ENCODE peak calls at places on chromosomes 1 and 21, in nine cellular contexts. Y is uterus; C is left ventricle myocardium inferior; Z is CD8-positive, alpha-beta T cell; S is ascending aorta; A is endodermal cell; P is fibroblast of mammary gland; F is heart right ventricle; M is tibial nerve. G is an unnamed sample.

GRCh38 chr1:172144445-172145060 is 275.9 kb upstream of the C1orf105 start:
- DNase-seq in Z (no peak), Y (peak; percentile 86), M (peak; percentile 80), S (peak; percentile 69), C (peak; percentile 71), F (peak; percentile 86), A (no peak), P (peak; percentile 99), G (no peak)

GRCh38 chr1:185559151-185559550 is 175.0 kb upstream of the HMCN1 start:
- DNase-seq in P (no peak), Y (no peak), F (no peak), M (no peak), A (no peak), S (no peak), Z (no peak), C (no peak), G (no peak)

GRCh38 chr1:234957330-234958065 is 171.1 kb downstream of the TOMM20 start:
- DNase-seq in M (no peak), P (peak; percentile 96), F (no peak), A (peak; percentile 79), C (no peak), Y (peak; percentile 60), S (no peak), Z (no peak), G (no peak)

GRCh38 chr1:194447635-194448034 is 1261.2 kb upstream of the B3GALT2 start:
- DNase-seq in Z (no peak), F (no peak), C (no peak), S (no peak), Y (no peak), M (no peak), P (no peak), A (no peak), G (no peak)

GRCh38 chr1:84539972-84540371 is 33.6 kb upstream of the GNG5 start:
- DNase-seq in Y (no peak), P (no peak), C (no peak), F (no peak), M (no peak), S (no peak), A (no peak), Z (no peak), G (no peak)

GRCh38 chr1:113255038-113255727 is 135.1 kb upstream of the MAGI3 start:
- DNase-seq in A (no peak), M (no peak), Z (no peak), P (no peak), C (no peak), S (no peak), Y (no peak), F (no peak), G (no peak)

GRCh38 chr21:38925923-38926322 is 120.2 kb downstream of the ETS2 start:
- DNase-seq in F (peak; percentile 71), Y (peak; percentile 81), C (peak; percentile 58), Z (no peak), M (peak; percentile 56), S (peak; percentile 42), A (no peak), P (peak; percentile 92), G (no peak)

GRCh38 chr1:22317231-22317919 is 134.3 kb upstream of the ZBTB40 start:
- DNase-seq in A (peak; percentile 90), Z (no peak), S (no peak), F (no peak), P (no peak), C (no peak), Y (no peak), M (no peak), G (peak; percentile 21)

GRCh38 chr1:192730206-192730605 is 78.6 kb upstream of the RGS2 start:
- DNase-seq in F (no peak), C (no peak), P (peak; percentile 55), A (no peak), S (no peak), M (no peak), Z (no peak), Y (no peak), G (no peak)

GRCh38 chr1:54970901-54971300 is 9.5 kb upstream of the TMEM61 start:
- DNase-seq in M (no peak), Z (no peak), P (no peak), F (no peak), S (no peak), Y (no peak), C (no peak), A (no peak), G (no peak)

GRCh38 chr1:54971317-54971791 is 9.1 kb upstream of the TMEM61 start:
- DNase-seq in A (peak; percentile 10), S (no peak), Y (no peak), C (no peak), P (peak; percentile 17), Z (no peak), M (no peak), F (no peak), G (peak; percentile 70)

GRCh38 chr1:54972436-54972835 is 8.0 kb upstream of the TMEM61 start:
- DNase-seq in P (no peak), S (no peak), C (no peak), A (peak; percentile 37), Z (no peak), M (no peak), Y (no peak), F (no peak), G (no peak)

GRCh38 chr1:54975709-54976108 is 4.7 kb upstream of the TMEM61 start:
- DNase-seq in Z (no peak), F (no peak), M (no peak), C (no peak), P (no peak), S (no peak), Y (no peak), A (peak; percentile 45), G (no peak)

GRCh38 chr1:54973205-54973921 is 7.1 kb upstream of the TMEM61 start:
- DNase-seq in Z (no peak), M (peak; percentile 36), Y (no peak), P (peak; percentile 47), S (no peak), C (peak; percentile 46), F (peak; percentile 46), A (peak; percentile 79), G (no peak)
- TF ChIP-seq CTCF in Z (no peak), M (no peak), Y (no peak), P (peak; percentile 55), S (peak; percentile 42), C (peak; percentile 48), F (peak; percentile 55), A (peak; percentile 69), G (no peak)

GRCh38 chr1:59315529-59316433 is 18.9 kb downstream of the FGGY start:
- DNase-seq in S (no peak), C (no peak), F (no peak), Z (no peak), Y (no peak), A (no peak), M (no peak), P (no peak), G (no peak)

GRCh38 chr1:59316497-59317128 is 19.7 kb downstream of the FGGY start:
- DNase-seq in S (no peak), P (no peak), C (no peak), M (no peak), F (no peak), Y (no peak), Z (no peak), A (no peak), G (no peak)

GRCh38 chr1:59317780-59318179 is 20.9 kb downstream of the FGGY start:
- DNase-seq in F (no peak), Y (no peak), C (no peak), P (peak; percentile 15), A (no peak), S (no peak), Z (no peak), M (no peak), G (no peak)

GRCh38 chr1:59318271-59318865 is 21.5 kb downstream of the FGGY start:
- DNase-seq in C (peak; percentile 23), Y (no peak), P (peak; percentile 27), M (no peak), F (no peak), S (no peak), A (no peak), Z (no peak), G (no peak)

DNA sequence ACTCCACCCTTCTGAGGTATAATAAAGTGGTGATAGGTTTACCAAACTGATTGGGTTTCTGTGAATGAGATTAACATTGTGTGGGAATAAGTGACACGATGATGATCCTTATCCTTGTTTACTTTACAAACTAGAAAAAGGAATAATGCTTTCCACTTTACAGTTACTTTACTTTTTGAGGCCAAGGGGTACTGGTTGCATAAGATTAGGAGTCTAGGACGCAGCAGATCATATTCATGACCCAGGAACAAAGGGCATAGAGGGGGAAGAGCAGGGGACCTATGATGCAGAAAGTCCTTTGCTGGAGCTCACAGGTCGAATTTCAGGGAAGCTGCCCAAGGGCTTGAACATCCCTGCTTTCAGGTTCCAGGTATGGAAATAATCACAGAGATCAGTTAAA is 20.4 kb downstream of the FGGY start:
- DNase-seq in S (no peak), Y (no peak), F (no peak), A (no peak), M (no peak), P (no peak), Z (no peak), C (no peak), G (no peak)
- H3K4me3 ChIP-seq in S (peak overlapping the region; percentile 48), Y (no peak overlapping the region), F (no peak overlapping the region), A (no peak overlapping the region), M (no peak overlapping the region), P (no peak overlapping the region), Z (no peak overlapping the region), C (no peak overlapping the region), G (no peak overlapping the region)

GRCh38 chr1:155001688-155002474 is 721 bp upstream of the ZBTB7B start:
- DNase-seq in A (peak; percentile 100), P (peak; percentile 98), Y (peak; percentile 100), M (peak; percentile 100), F (peak; percentile 100), Z (peak; percentile 97), S (peak; percentile 99), C (peak; percentile 100), G (peak; percentile 99)
- TF ChIP-seq CTCF in A (peak; percentile 56), P (peak; percentile 39), Y (peak; percentile 41), M (peak; percentile 48), F (peak; percentile 63), Z (no peak), S (peak; percentile 59), C (peak; percentile 51), G (peak; percentile 47)

GRCh38 chr1:59967780-59968179 is 41.2 kb upstream of the CYP2J2 start:
- DNase-seq in Z (no peak), C (no peak), A (no peak), M (no peak), P (no peak), F (no peak), Y (no peak), S (no peak), G (no peak)

GRCh38 chr1:59967141-59967697 is 40.6 kb upstream of the CYP2J2 start:
- DNase-seq in Z (no peak), F (no peak), P (peak; percentile 45), M (no peak), A (no peak), S (no peak), C (no peak), Y (no peak), G (no peak)

GRCh38 chr1:59973719-59974118 is 47.1 kb upstream of the CYP2J2 start:
- DNase-seq in A (no peak), M (no peak), S (no peak), Z (no peak), Y (no peak), P (no peak), F (no peak), C (no peak), G (no peak)

GRCh38 chr1:59972216-59972924 is 45.8 kb upstream of the CYP2J2 start:
- DNase-seq in M (no peak), S (no peak), A (no peak), Z (no peak), Y (no peak), C (no peak), P (peak; percentile 77), F (no peak), G (no peak)

GRCh38 chr1:59971464-59971911 is 44.9 kb upstream of the CYP2J2 start:
- DNase-seq in F (peak; percentile 63), Z (peak; percentile 31), Y (peak; percentile 68), A (peak; percentile 93), C (peak; percentile 55), P (peak; percentile 62), M (peak; percentile 65), S (no peak), G (peak; percentile 35)
- H3K4me3 ChIP-seq in F (no peak overlapping the region), Z (no peak overlapping the region), Y (no peak overlapping the region), A (no peak overlapping the region), C (no peak overlapping the region), P (no peak overlapping the region), M (no peak overlapping the region), S (peak overlapping the region; percentile 9), G (no peak overlapping the region)

G was measured in GM12865.